ENCODE peak calls at places on chromosomes 12 and 14, in eight cellular contexts. Y, Q, D, X, P, K, H and T are unnamed samples.

GRCh38 chr12:55899035-55899434 is 28.7 kb downstream of the PYM1 start:
- DNase-seq in K (no peak), H (peak), Q (peak), X (no peak), D (no peak), P (no peak), Y (peak), T (peak)

GRCh38 chr12:116606397-116606796 is 47.2 kb downstream of the MAP1LC3B2 start:
- DNase-seq in Q (no peak), Y (no peak), K (no peak), H (no peak), P (peak), X (no peak), D (no peak), T (no peak)

GRCh38 chr12:45464699-45465098 is 248.8 kb downstream of the ANO6 start:
- DNase-seq in Y (no peak), K (peak), H (no peak), Q (no peak), D (no peak), X (no peak), P (no peak), T (no peak)

GRCh38 chr14:37585971-37586759 is 8.9 kb downstream of the FOXA1 start:
- DNase-seq in Q (no peak), K (no peak), P (no peak), X (no peak), Y (no peak), D (no peak), H (no peak), T (no peak)

GRCh38 chr14:94111276-94112095 is 950 bp downstream of the IFI27 start:
- DNase-seq in D (no peak), P (no peak), K (no peak), H (no peak), Q (no peak), Y (no peak), X (no peak), T (no peak)

GRCh38 chr12:109296431-109296830 is 12.7 kb downstream of the FOXN4 start:
- DNase-seq in K (no peak), Y (no peak), P (no peak), H (no peak), D (no peak), Q (no peak), X (no peak), T (no peak)

GRCh38 chr14:91415794-91416743 is 1.6 kb downstream of the CCDC88C start:
- DNase-seq in D (no peak), Q (no peak), Y (no peak), P (peak), K (no peak), H (no peak), X (peak), T (no peak)

GRCh38 chr14:68424443-68425172 is 368.3 kb downstream of the ZFP36L1 start:
- DNase-seq in X (no peak), Q (no peak), P (no peak), H (no peak), D (no peak), Y (no peak), K (no peak), T (no peak)

GRCh38 chr14:49692191-49692757 is 646 bp upstream of the KLHDC1 start:
- DNase-seq in K (no peak), Q (no peak), P (no peak), H (no peak), Y (no peak), X (no peak), D (no peak), T (no peak)

GRCh38 chr14:68131907-68132306 is 312.3 kb downstream of the RAD51B start:
- DNase-seq in Q (peak), D (no peak), X (no peak), Y (no peak), H (no peak), K (no peak), P (no peak), T (no peak)

GRCh38 chr12:7512528-7512927 is 9.0 kb upstream of the CD163 start:
- DNase-seq in Y (peak), K (peak), H (peak), X (no peak), Q (peak), P (no peak), D (no peak), T (peak)

GRCh38 chr14:38206689-38207088 is 1.0 kb upstream of the SSTR1 start:
- DNase-seq in Y (no peak), X (no peak), D (no peak), Q (no peak), P (no peak), H (no peak), K (no peak), T (no peak)

GRCh38 chr14:38749936-38750335 is 353.1 kb downstream of the SEC23A start:
- DNase-seq in P (no peak), Q (no peak), Y (no peak), X (no peak), D (no peak), H (no peak), K (no peak), T (no peak)

GRCh38 chr12:3303410-3304136 is 187.4 kb upstream of the PRMT8 start:
- DNase-seq in X (no peak), D (no peak), K (no peak), P (no peak), Q (no peak), H (no peak), Y (no peak), T (no peak)

GRCh38 chr12:56122637-56123036 is 4.6 kb downstream of the ZC3H10 start:
- DNase-seq in D (no peak), Q (no peak), H (no peak), X (no peak), Y (no peak), K (no peak), P (no peak), T (peak)

GRCh38 chr14:96056509-96057422 is 17.6 kb downstream of the C14orf132 start:
- DNase-seq in H (no peak), K (no peak), Q (no peak), P (no peak), Y (no peak), X (no peak), D (no peak), T (no peak)

GRCh38 chr12:21073822-21074460 is 57.1 kb upstream of the SLCO1B1 start:
- DNase-seq in Y (peak), Q (peak), K (peak), H (peak), P (no peak), D (no peak), X (no peak), T (peak)

GRCh38 chr12:133145981-133146380 is 15.6 kb downstream of the ZNF10 start:
- DNase-seq in H (no peak), Y (no peak), D (no peak), K (no peak), P (no peak), X (no peak), Q (no peak), T (no peak)

GRCh38 chr14:73833024-73833423 is 18.6 kb upstream of the PTGR2 start:
- DNase-seq in X (no peak), Q (peak), K (no peak), P (no peak), Y (peak), D (no peak), H (no peak), T (peak)

GRCh38 chr12:3757261-3757660 is 4.4 kb upstream of the CRACR2A start:
- DNase-seq in X (peak), Y (no peak), D (peak), P (peak), K (no peak), Q (no peak), H (no peak), T (no peak)

GRCh38 chr14:90628825-90629224 is 187.4 kb downstream of the TTC7B start:
- DNase-seq in P (no peak), H (no peak), D (no peak), K (no peak), X (no peak), Q (no peak), Y (no peak), T (no peak)

GRCh38 chr14:50798048-50798421 is 32.9 kb downstream of the NIN start:
- DNase-seq in Y (no peak), Q (no peak), X (no peak), P (no peak), K (no peak), H (no peak), D (no peak), T (no peak)

GRCh38 chr12:106170285-106170684 is 31.5 kb upstream of the NUAK1 start:
- DNase-seq in Y (peak), P (no peak), D (no peak), H (peak), X (no peak), K (peak), Q (peak), T (peak)

GRCh38 chr12:27900920-27901879 is 71.3 kb downstream of the PTHLH start:
- DNase-seq in X (no peak), Q (no peak), P (no peak), K (no peak), D (peak), Y (no peak), H (no peak), T (no peak)

GRCh38 chr12:99093166-99093565 is 448.1 kb downstream of the APAF1 start:
- DNase-seq in Y (no peak), P (no peak), D (no peak), Q (no peak), K (no peak), X (no peak), H (no peak), T (no peak)

GRCh38 chr12:102474438-102475064 is 5.8 kb downstream of the IGF1 start:
- DNase-seq in Y (peak), H (no peak), X (no peak), K (peak), Q (no peak), D (no peak), P (no peak), T (no peak)

GRCh38 chr14:67357583-67358354 is 1.8 kb downstream of the ATP6V1D start:
- DNase-seq in X (no peak), H (peak), P (no peak), Q (no peak), K (no peak), Y (peak), D (no peak), T (peak)

GRCh38 chr12:69904761-69905160 is 79.7 kb downstream of the MYRFL start:
- DNase-seq in Q (peak), X (no peak), D (no peak), H (peak), K (no peak), Y (peak), P (no peak), T (peak)

GRCh38 chr14:78228702-78229327 is 58.6 kb downstream of the NRXN3 start:
- DNase-seq in Q (no peak), K (no peak), D (no peak), H (no peak), Y (no peak), X (no peak), P (no peak), T (no peak)

GRCh38 chr12:21144309-21144708 is 13.3 kb downstream of the SLCO1B1 start:
- DNase-seq in H (no peak), X (no peak), P (no peak), Y (no peak), Q (peak), D (no peak), K (peak), T (no peak)

GRCh38 chr12:52561880-52562449 is 9.0 kb upstream of the KRT71 start:
- DNase-seq in Q (no peak), D (no peak), K (peak), Y (no peak), X (no peak), H (peak), P (no peak), T (no peak)

GRCh38 chr14:32940066-32940651 is 1.5 kb downstream of the NPAS3 start:
- DNase-seq in D (no peak), H (no peak), K (no peak), X (no peak), Q (peak), Y (peak), P (no peak), T (peak)

GRCh38 chr14:102277874-102278630 is 26.9 kb downstream of the MOK start:
- DNase-seq in Y (no peak), Q (peak), D (no peak), H (no peak), K (no peak), X (no peak), P (no peak), T (no peak)

GRCh38 chr12:95829395-95829794 is 29.4 kb upstream of the SNRPF start:
- DNase-seq in P (no peak), Q (no peak), X (no peak), K (no peak), D (no peak), Y (no peak), H (no peak), T (no peak)

GRCh38 chr14:67429651-67430205 is 17.8 kb upstream of the PLEK2 start:
- DNase-seq in K (no peak), H (no peak), P (no peak), X (no peak), Q (no peak), Y (no peak), D (no peak), T (peak)

DNA sequence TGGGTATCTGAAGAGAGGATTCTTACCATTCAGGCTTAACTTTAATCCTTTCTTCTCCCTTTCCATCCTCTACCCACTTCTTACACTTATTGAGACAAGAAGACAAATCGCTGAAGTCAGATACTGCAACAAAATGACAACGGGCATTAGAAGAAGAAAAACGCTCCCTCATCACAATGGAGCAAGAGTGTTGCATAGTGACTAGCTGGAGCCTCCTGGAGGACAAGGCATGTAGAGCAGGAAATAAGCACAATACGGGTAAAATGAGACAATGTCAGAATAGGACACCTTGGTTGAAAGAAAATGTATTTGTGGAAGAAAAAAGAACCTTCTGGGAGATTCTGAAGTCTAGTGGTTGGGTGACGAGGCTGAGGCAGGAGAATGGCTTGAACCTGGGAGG is 501.0 kb downstream of the RERGL start:
- DNase-seq in H (no peak), D (no peak), X (no peak), Q (no peak), Y (no peak), P (no peak), K (peak), T (no peak)
- TF ChIP-seq CTCF in H (peak), D (no peak), X (peak), Q (peak), Y (peak), P (no peak), K (peak), T (peak)

GRCh38 chr12:25018146-25018545 is 69.2 kb upstream of the BCAT1 start:
- DNase-seq in K (no peak), H (no peak), Q (no peak), Y (no peak), D (no peak), X (no peak), P (no peak), T (no peak)

GRCh38 chr12:25020621-25021243 is 71.8 kb upstream of the BCAT1 start:
- DNase-seq in Q (no peak), X (no peak), Y (no peak), K (no peak), P (no peak), H (no peak), D (no peak), T (no peak)

GRCh38 chr12:25025260-25025659 is 76.4 kb upstream of the BCAT1 start:
- DNase-seq in X (no peak), P (no peak), Q (no peak), K (no peak), H (no peak), D (no peak), Y (no peak), T (no peak)

GRCh38 chr12:25025951-25026490 is 77.1 kb upstream of the BCAT1 start:
- DNase-seq in Y (no peak), Q (no peak), D (no peak), K (no peak), H (no peak), P (no peak), X (no peak), T (no peak)

GRCh38 chr12:25023808-25024207 is 74.9 kb upstream of the BCAT1 start:
- DNase-seq in Y (no peak), Q (no peak), H (no peak), X (no peak), P (no peak), D (no peak), K (no peak), T (no peak)
- TF ChIP-seq CTCF in Y (no peak), Q (no peak), H (no peak), X (no peak), P (no peak), D (no peak), K (no peak), T (no peak)

GRCh38 chr12:87768884-87769283 is 260.3 kb downstream of the C12orf50 start:
- DNase-seq in Y (no peak), H (no peak), D (no peak), K (no peak), P (no peak), Q (no peak), X (no peak), T (no peak)
- TF ChIP-seq CTCF in Y (no peak), H (no peak), D (no peak), K (no peak), P (no peak), Q (no peak), X (no peak), T (no peak)

DNA sequence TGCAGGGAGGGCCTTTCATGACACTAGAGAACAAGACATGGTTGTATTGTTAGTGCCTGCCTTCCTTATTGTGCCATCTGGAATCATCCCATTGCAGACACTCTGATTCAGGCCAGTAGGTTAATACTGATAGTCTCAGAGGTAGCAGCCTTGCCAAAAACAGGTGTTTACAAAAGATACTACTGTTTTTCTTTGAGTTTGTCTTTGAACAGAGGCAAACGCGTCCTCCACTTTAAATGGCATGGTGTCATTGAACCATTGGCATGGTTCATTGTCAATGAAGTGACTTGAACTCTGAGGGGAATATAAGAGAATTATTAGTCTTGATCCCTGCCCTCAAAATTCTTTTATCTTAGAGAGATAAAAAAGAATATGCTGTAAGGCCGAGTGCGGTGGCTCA is 4.2 kb downstream of the FNTB start:
- DNase-seq in H (no peak), Y (no peak), D (no peak), Q (no peak), X (no peak), P (no peak), K (no peak), T (no peak)
- TF ChIP-seq CTCF in H (no peak), Y (no peak), D (no peak), Q (no peak), X (no peak), P (no peak), K (no peak), T (no peak)

GRCh38 chr12:47802312-47802711 is 17.4 kb downstream of the HDAC7 start:
- DNase-seq in Y (no peak), D (no peak), X (no peak), H (no peak), Q (no peak), P (no peak), K (no peak), T (no peak)
- TF ChIP-seq CTCF in Y (peak), D (no peak), X (no peak), H (peak), Q (peak), P (no peak), K (no peak), T (peak)